ENCODE peak calls at places on chromosome 22, in five cellular contexts. One of them, this sample, is unnamed. For H3K9me2 and H3K9me3, the result is how much of the 10 kb centered on the place peaks cover.

GRCh38 chr22:42001127-42001526 is 2.5 kb downstream of the WBP2NL start:
- DNase-seq in GM23248: peak
- DNase-seq in OCI-LY7: no peak
- DNase-seq in SK-N-SH: no peak
- DNase-seq in HCT116: no peak
- DNase-seq in this sample: no peak

GRCh38 chr22:48900327-48900597 is 927.4 kb downstream of the BRD1 start:
- DNase-seq in GM23248: no peak
- DNase-seq in OCI-LY7: no peak
- DNase-seq in SK-N-SH: no peak
- DNase-seq in HCT116: no peak
- DNase-seq in this sample: no peak

GRCh38 chr22:41780714-41781507 is 19.6 kb upstream of the CCDC134 start:
- DNase-seq in GM23248: peak
- DNase-seq in OCI-LY7: peak
- DNase-seq in SK-N-SH: no peak
- DNase-seq in HCT116: no peak
- DNase-seq in this sample: peak

GRCh38 chr22:17786435-17787158 is 12.3 kb upstream of the BID start:
- DNase-seq in GM23248: peak
- DNase-seq in OCI-LY7: peak
- DNase-seq in SK-N-SH: no peak
- DNase-seq in HCT116: no peak
- DNase-seq in this sample: no peak

GRCh38 chr22:37370306-37370979 is 56.8 kb downstream of the ELFN2 start:
- DNase-seq in GM23248: no peak
- DNase-seq in OCI-LY7: peak
- DNase-seq in SK-N-SH: no peak
- DNase-seq in HCT116: no peak
- DNase-seq in this sample: peak

GRCh38 chr22:33865248-33865647 is 55.0 kb downstream of the LARGE1 start:
- DNase-seq in GM23248: no peak
- DNase-seq in OCI-LY7: no peak
- DNase-seq in SK-N-SH: no peak
- DNase-seq in HCT116: no peak
- DNase-seq in this sample: no peak

GRCh38 chr22:36155702-36156101 is 4.9 kb downstream of the APOL3 start:
- DNase-seq in GM23248: peak
- DNase-seq in OCI-LY7: no peak
- DNase-seq in SK-N-SH: no peak
- DNase-seq in HCT116: no peak
- DNase-seq in this sample: no peak

GRCh38 chr22:44355688-44356070 is 42.9 kb upstream of the SHISAL1 start:
- DNase-seq in GM23248: no peak
- DNase-seq in OCI-LY7: no peak
- DNase-seq in SK-N-SH: no peak
- DNase-seq in HCT116: no peak
- DNase-seq in this sample: no peak

GRCh38 chr22:36644333-36644757 is 59.2 kb downstream of the CACNG2 start:
- DNase-seq in GM23248: peak
- DNase-seq in OCI-LY7: peak
- DNase-seq in SK-N-SH: no peak
- DNase-seq in HCT116: peak
- DNase-seq in this sample: peak

GRCh38 chr22:25970348-25970995 is 198.8 kb upstream of the SEZ6L start:
- DNase-seq in GM23248: no peak
- DNase-seq in OCI-LY7: no peak
- DNase-seq in SK-N-SH: no peak
- DNase-seq in HCT116: no peak
- DNase-seq in this sample: no peak

GRCh38 chr22:30357650-30358215 is 926 bp downstream of the CCDC157 start:
- DNase-seq in GM23248: no peak
- DNase-seq in OCI-LY7: no peak
- DNase-seq in SK-N-SH: no peak
- DNase-seq in HCT116: no peak
- DNase-seq in this sample: no peak

GRCh38 chr22:38318792-38319773 is 1.9 kb upstream of the CSNK1E start:
- DNase-seq in GM23248: no peak
- DNase-seq in OCI-LY7: no peak
- DNase-seq in SK-N-SH: no peak
- DNase-seq in HCT116: no peak
- DNase-seq in this sample: no peak

GRCh38 chr22:27581688-27582087 is 219.9 kb downstream of the MN1 start:
- DNase-seq in GM23248: peak
- DNase-seq in OCI-LY7: no peak
- DNase-seq in SK-N-SH: no peak
- DNase-seq in HCT116: no peak
- DNase-seq in this sample: no peak

GRCh38 chr22:45677060-45677459 is 5.4 kb downstream of the ATXN10 start:
- DNase-seq in GM23248: no peak
- DNase-seq in OCI-LY7: no peak
- DNase-seq in SK-N-SH: no peak
- DNase-seq in HCT116: no peak
- DNase-seq in this sample: no peak

GRCh38 chr22:44913198-44913983 is 96.4 kb downstream of the PHF21B start:
- DNase-seq in GM23248: no peak
- DNase-seq in OCI-LY7: no peak
- DNase-seq in SK-N-SH: no peak
- DNase-seq in HCT116: no peak
- DNase-seq in this sample: no peak

GRCh38 chr22:19143967-19144400 is 467 bp downstream of the ESS2 start:
- DNase-seq in GM23248: peak
- DNase-seq in OCI-LY7: peak
- DNase-seq in SK-N-SH: no peak
- DNase-seq in HCT116: no peak
- DNase-seq in this sample: peak
- H3K9me2 ChIP-seq in GM23248: under half
- H3K9me2 ChIP-seq in OCI-LY7: under half
- H3K9me2 ChIP-seq in SK-N-SH: under half
- H3K9me2 ChIP-seq in HCT116: under half
- H3K9me2 ChIP-seq in this sample: under half

GRCh38 chr22:47437110-47437509 is 674.7 kb downstream of the TBC1D22A start:
- DNase-seq in GM23248: no peak
- DNase-seq in OCI-LY7: peak
- DNase-seq in SK-N-SH: no peak
- DNase-seq in HCT116: no peak
- DNase-seq in this sample: peak
- H3K9me3 ChIP-seq in GM23248: under half
- H3K9me3 ChIP-seq in OCI-LY7: under half
- H3K9me3 ChIP-seq in SK-N-SH: under half
- H3K9me3 ChIP-seq in HCT116: under half
- H3K9me3 ChIP-seq in this sample: under half

GRCh38 chr22:23896166-23896522 is 2.0 kb downstream of the MIF start:
- DNase-seq in GM23248: no peak
- DNase-seq in OCI-LY7: no peak
- DNase-seq in SK-N-SH: no peak
- DNase-seq in HCT116: no peak
- DNase-seq in this sample: no peak

GRCh38 chr22:23897320-23897719 is 3.1 kb downstream of the MIF start:
- DNase-seq in GM23248: no peak
- DNase-seq in OCI-LY7: no peak
- DNase-seq in SK-N-SH: no peak
- DNase-seq in HCT116: no peak
- DNase-seq in this sample: peak

GRCh38 chr22:23895599-23896144 is 1.5 kb downstream of the MIF start:
- DNase-seq in GM23248: no peak
- DNase-seq in OCI-LY7: no peak
- DNase-seq in SK-N-SH: no peak
- DNase-seq in HCT116: no peak
- DNase-seq in this sample: no peak

GRCh38 chr22:23898006-23898974 is 4.1 kb downstream of the MIF start:
- DNase-seq in GM23248: no peak
- DNase-seq in OCI-LY7: no peak
- DNase-seq in SK-N-SH: no peak
- DNase-seq in HCT116: no peak
- DNase-seq in this sample: peak

DNA sequence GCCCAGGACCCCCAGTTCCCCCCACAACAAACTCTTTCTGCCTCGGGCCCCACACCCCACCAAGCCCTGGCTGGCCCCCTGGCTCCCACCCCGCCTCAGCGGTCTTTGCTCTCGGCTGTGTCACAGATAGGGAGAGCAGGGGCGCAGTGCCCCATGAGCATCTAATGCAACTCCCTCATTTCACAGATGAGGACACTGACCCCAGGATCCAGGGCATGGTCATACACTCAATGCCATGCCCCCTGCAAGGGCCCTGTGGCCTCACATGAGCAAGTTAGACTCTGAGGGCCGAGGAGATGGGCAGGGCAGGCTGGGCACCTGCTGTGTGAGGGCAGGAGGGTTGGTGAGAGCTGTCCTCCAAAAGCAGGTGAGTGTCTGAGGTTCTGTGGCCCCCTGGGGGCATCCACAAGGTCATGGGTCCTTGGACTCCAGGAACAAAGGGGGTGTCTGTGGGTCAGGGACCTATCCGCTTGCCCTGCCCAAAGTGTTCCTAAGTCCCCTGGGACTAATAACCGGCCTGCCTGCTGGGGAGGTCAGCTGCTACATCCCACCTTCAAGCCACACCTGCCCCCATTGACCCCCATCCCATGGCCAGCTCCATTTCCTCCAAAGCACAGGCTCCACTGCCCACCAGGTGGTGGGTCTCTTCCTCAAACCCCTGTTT is 2.5 kb downstream of the MIF start:
- DNase-seq in GM23248: no peak
- DNase-seq in OCI-LY7: no peak
- DNase-seq in SK-N-SH: no peak
- DNase-seq in HCT116: no peak
- DNase-seq in this sample: no peak
- H3K4me2 ChIP-seq in GM23248: no peak
- H3K4me2 ChIP-seq in OCI-LY7: peak
- H3K4me2 ChIP-seq in SK-N-SH: peak
- H3K4me2 ChIP-seq in HCT116: peak
- H3K4me2 ChIP-seq in this sample: peak

GRCh38 chr22:43126506-43127165 is 16.1 kb downstream of the BIK start:
- DNase-seq in GM23248: peak
- DNase-seq in OCI-LY7: no peak
- DNase-seq in SK-N-SH: peak
- DNase-seq in HCT116: peak
- DNase-seq in this sample: no peak
- H3K9me2 ChIP-seq in GM23248: under half
- H3K9me2 ChIP-seq in OCI-LY7: under half
- H3K9me2 ChIP-seq in SK-N-SH: under half
- H3K9me2 ChIP-seq in HCT116: under half
- H3K9me2 ChIP-seq in this sample: under half

DNA sequence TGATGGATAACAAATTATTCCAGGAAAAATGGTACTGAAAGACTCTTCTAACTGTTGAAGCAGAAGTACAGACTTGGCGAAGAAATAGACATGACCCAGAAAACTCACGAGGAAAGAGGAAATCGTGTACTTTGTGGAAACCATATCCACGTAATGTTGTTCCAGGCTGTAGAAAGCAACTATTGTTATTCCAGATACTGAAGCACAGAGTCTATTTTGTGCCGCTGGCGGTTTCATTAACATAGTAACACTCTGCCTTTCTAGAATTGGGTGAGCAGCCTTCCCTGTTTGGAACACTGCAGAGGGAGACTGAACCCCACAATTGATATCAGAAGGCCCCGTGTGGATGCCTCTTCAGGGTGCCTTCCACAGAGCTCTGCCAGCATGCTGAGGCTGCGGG is 310.7 kb downstream of the TBC1D22A start:
- DNase-seq in GM23248: no peak
- DNase-seq in OCI-LY7: no peak
- DNase-seq in SK-N-SH: no peak
- DNase-seq in HCT116: no peak
- DNase-seq in this sample: no peak
- H3K9me3 ChIP-seq in GM23248: under half
- H3K9me3 ChIP-seq in OCI-LY7: under half
- H3K9me3 ChIP-seq in SK-N-SH: under half
- H3K9me3 ChIP-seq in HCT116: under half
- H3K9me3 ChIP-seq in this sample: under half

GRCh38 chr22:22429374-22430108 is 79.0 kb downstream of the ZNF280B start:
- DNase-seq in GM23248: no peak
- DNase-seq in OCI-LY7: no peak
- DNase-seq in SK-N-SH: no peak
- DNase-seq in HCT116: no peak
- DNase-seq in this sample: no peak

GRCh38 chr22:22431271-22432220 is 77.0 kb downstream of the ZNF280B start:
- DNase-seq in GM23248: peak
- DNase-seq in OCI-LY7: peak
- DNase-seq in SK-N-SH: peak
- DNase-seq in HCT116: peak
- DNase-seq in this sample: peak

GRCh38 chr22:22433770-22434169 is 74.8 kb downstream of the ZNF280B start:
- DNase-seq in GM23248: no peak
- DNase-seq in OCI-LY7: no peak
- DNase-seq in SK-N-SH: no peak
- DNase-seq in HCT116: no peak
- DNase-seq in this sample: no peak

GRCh38 chr22:22432937-22433336 is 75.6 kb downstream of the ZNF280B start:
- DNase-seq in GM23248: no peak
- DNase-seq in OCI-LY7: no peak
- DNase-seq in SK-N-SH: no peak
- DNase-seq in HCT116: no peak
- DNase-seq in this sample: no peak

DNA sequence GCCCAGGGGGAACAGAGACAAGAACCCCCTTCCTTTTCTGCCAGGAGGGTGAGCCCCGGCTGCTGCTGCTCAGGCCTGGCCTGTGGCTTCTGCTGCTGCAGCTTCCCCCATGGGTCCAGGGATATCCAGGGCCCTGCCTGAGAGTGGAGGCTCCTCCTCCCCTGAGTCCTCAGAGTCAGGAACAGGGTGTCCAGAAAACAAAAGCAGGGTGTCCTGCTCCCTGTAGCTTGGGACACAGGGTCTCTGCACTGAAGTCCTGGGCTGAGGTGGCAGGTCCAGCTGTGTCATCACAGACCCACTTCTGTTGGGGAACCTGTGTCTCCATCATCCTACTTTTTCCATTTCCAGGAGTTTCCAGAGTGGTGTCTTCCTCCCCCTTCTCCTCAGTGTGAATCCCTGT is 76.1 kb downstream of the ZNF280B start:
- DNase-seq in GM23248: no peak
- DNase-seq in OCI-LY7: no peak
- DNase-seq in SK-N-SH: no peak
- DNase-seq in HCT116: no peak
- DNase-seq in this sample: no peak
- H3K4me2 ChIP-seq in GM23248: no peak
- H3K4me2 ChIP-seq in OCI-LY7: no peak
- H3K4me2 ChIP-seq in SK-N-SH: no peak
- H3K4me2 ChIP-seq in HCT116: no peak
- H3K4me2 ChIP-seq in this sample: no peak

GRCh38 chr22:35051034-35051535 is 14.9 kb upstream of the ISX start:
- DNase-seq in GM23248: no peak
- DNase-seq in OCI-LY7: no peak
- DNase-seq in SK-N-SH: no peak
- DNase-seq in HCT116: no peak
- DNase-seq in this sample: no peak
- H3K9me2 ChIP-seq in GM23248: under half
- H3K9me2 ChIP-seq in OCI-LY7: under half
- H3K9me2 ChIP-seq in SK-N-SH: under half
- H3K9me2 ChIP-seq in HCT116: under half
- H3K9me2 ChIP-seq in this sample: under half

This sample was measured in Karpas-422.